ENCODE peak calls at places on chromosomes 3 and 15, in seven cellular contexts. Y is non-pigmented ciliary epithelial cell, U is LoVo, W is Calu3, K is HCT116, O is T-cell, H is anterior cingulate cortex. V is an unnamed sample.
A peak's percentile ranks its signal among the peaks of the same experiment; 100 is the strongest.

GRCh38 chr3:81302045-81302444 is 459.4 kb downstream of the GBE1 start:
- DNase-seq in Y (no peak), U (peak; percentile 45), W (peak; percentile 48), K (peak; percentile 13), O (no peak), H (no peak), V (no peak)

GRCh38 chr15:91183630-91184029 is 83.6 kb downstream of the SV2B start:
- DNase-seq in Y (no peak), U (no peak), W (no peak), K (no peak), O (no peak), H (no peak), V (no peak)

GRCh38 chr3:167394003-167394402 is 13.9 kb upstream of the ZBBX start:
- DNase-seq in Y (no peak), U (no peak), W (no peak), K (no peak), O (no peak), H (no peak), V (no peak)

GRCh38 chr3:145013931-145014330 is 1042.3 kb downstream of the DIPK2A start:
- DNase-seq in Y (no peak), U (no peak), W (no peak), K (no peak), O (no peak), H (no peak), V (no peak)

GRCh38 chr15:75947117-75947516 is 43.4 kb downstream of the FBXO22 start:
- DNase-seq in Y (peak; percentile 26), U (no peak), W (no peak), K (no peak), O (no peak), H (no peak), V (no peak)

GRCh38 chr3:185878920-185879319 is 54.1 kb upstream of the IGF2BP2 start:
- DNase-seq in Y (no peak), U (no peak), W (no peak), K (no peak), O (no peak), H (no peak), V (no peak)

GRCh38 chr3:9780451-9780797 is 10.7 kb upstream of the CAMK1 start:
- DNase-seq in Y (no peak), U (no peak), W (no peak), K (no peak), O (no peak), H (no peak), V (no peak)

GRCh38 chr15:76187151-76187550 is 124.1 kb downstream of the ETFA start:
- DNase-seq in Y (no peak), U (no peak), W (no peak), K (no peak), O (no peak), H (no peak), V (no peak)

GRCh38 chr3:190694335-190695001 is 168.0 kb downstream of the GMNC start:
- DNase-seq in Y (no peak), U (no peak), W (no peak), K (no peak), O (no peak), H (no peak), V (no peak)

GRCh38 chr3:57130426-57131209 is 34.5 kb downstream of the IL17RD start:
- DNase-seq in Y (no peak), U (no peak), W (no peak), K (no peak), O (no peak), H (no peak), V (peak; percentile 94)

GRCh38 chr15:84669726-84670125 is 11.7 kb upstream of the NMB start:
- DNase-seq in Y (no peak), U (no peak), W (no peak), K (no peak), O (no peak), H (no peak), V (no peak)

GRCh38 chr15:42118650-42119531 is 24.5 kb upstream of the PLA2G4D start:
- DNase-seq in Y (no peak), U (no peak), W (no peak), K (no peak), O (no peak), H (no peak), V (no peak)

GRCh38 chr3:151852074-151852811 is 21.2 kb upstream of the SUCNR1 start:
- DNase-seq in Y (no peak), U (no peak), W (no peak), K (no peak), O (no peak), H (no peak), V (no peak)

GRCh38 chr3:13524979-13525669 is 23.8 kb upstream of the FBLN2 start:
- DNase-seq in Y (no peak), U (no peak), W (no peak), K (no peak), O (no peak), H (no peak), V (no peak)

GRCh38 chr3:127089487-127090145 is 103.3 kb upstream of the PRR23E start:
- DNase-seq in Y (no peak), U (no peak), W (no peak), K (no peak), O (no peak), H (no peak), V (no peak)

GRCh38 chr15:59017459-59017858 is 30.0 kb downstream of the RNF111 start:
- DNase-seq in Y (no peak), U (no peak), W (no peak), K (no peak), O (no peak), H (no peak), V (no peak)

GRCh38 chr15:77393471-77393840 is 26.4 kb downstream of the PEAK1 start:
- DNase-seq in Y (no peak), U (no peak), W (no peak), K (no peak), O (no peak), H (no peak), V (no peak)

GRCh38 chr15:60526127-60526616 is 47.2 kb upstream of the ICE2 start:
- DNase-seq in Y (no peak), U (no peak), W (no peak), K (no peak), O (peak; percentile 36), H (no peak), V (no peak)

GRCh38 chr3:106826861-106827311 is 550.4 kb upstream of the CCDC54 start:
- DNase-seq in Y (no peak), U (no peak), W (no peak), K (no peak), O (no peak), H (no peak), V (no peak)

GRCh38 chr3:170506556-170506955 is 79.3 kb downstream of the SLC7A14 start:
- DNase-seq in Y (no peak), U (peak; percentile 56), W (peak; percentile 41), K (no peak), O (no peak), H (no peak), V (no peak)

GRCh38 chr3:170679190-170679589 is 93.3 kb upstream of the SLC7A14 start:
- DNase-seq in Y (no peak), U (peak; percentile 25), W (no peak), K (no peak), O (no peak), H (no peak), V (no peak)

GRCh38 chr3:184562875-184563568 is 1.4 kb downstream of the EPHB3 start:
- DNase-seq in Y (no peak), U (no peak), W (no peak), K (no peak), O (no peak), H (peak; percentile 29), V (no peak)

GRCh38 chr3:30548605-30549004 is 57.8 kb upstream of the TGFBR2 start:
- DNase-seq in Y (no peak), U (no peak), W (peak; percentile 27), K (no peak), O (no peak), H (no peak), V (peak; percentile 84)

GRCh38 chr3:105598047-105598796 is 231.5 kb downstream of the ALCAM start:
- DNase-seq in Y (peak; percentile 95), U (peak; percentile 65), W (peak; percentile 42), K (peak; percentile 37), O (no peak), H (no peak), V (no peak)

GRCh38 chr3:99419111-99419510 is 219.3 kb upstream of the COL8A1 start:
- DNase-seq in Y (no peak), U (no peak), W (no peak), K (no peak), O (no peak), H (no peak), V (no peak)

GRCh38 chr15:65032823-65033537 is 3.5 kb upstream of the MTFMT start:
- DNase-seq in Y (no peak), U (peak; percentile 51), W (peak; percentile 73), K (peak; percentile 89), O (no peak), H (peak; percentile 13), V (peak; percentile 70)

GRCh38 chr3:31790516-31791148 is 190.4 kb downstream of the OSBPL10 start:
- DNase-seq in Y (no peak), U (no peak), W (no peak), K (no peak), O (no peak), H (no peak), V (no peak)

GRCh38 chr15:79967331-79968182 is 3.4 kb downstream of the BCL2A1 start:
- DNase-seq in Y (no peak), U (no peak), W (no peak), K (no peak), O (no peak), H (no peak), V (no peak)

GRCh38 chr3:187665010-187665409 is 5.2 kb downstream of the SST start:
- DNase-seq in Y (no peak), U (no peak), W (no peak), K (no peak), O (no peak), H (no peak), V (no peak)

GRCh38 chr15:31503758-31504461 is 177.3 kb downstream of the KLF13 start:
- DNase-seq in Y (no peak), U (no peak), W (no peak), K (no peak), O (no peak), H (no peak), V (peak; percentile 16)

GRCh38 chr15:83365370-83365938 is 81.0 kb upstream of the BNC1 start:
- DNase-seq in Y (no peak), U (no peak), W (no peak), K (peak; percentile 16), O (no peak), H (peak; percentile 9), V (peak; percentile 76)

GRCh38 chr15:89149501-89150101 is 61.3 kb downstream of the ABHD2 start:
- DNase-seq in Y (no peak), U (no peak), W (no peak), K (no peak), O (no peak), H (no peak), V (no peak)